ENCODE peak calls at places on chromosomes 1 and 21, in four cellular contexts. L is K562, W is A549, O is GM12878. N is an unnamed sample.

GRCh38 chr1:11281518-11282331 is 8.7 kb downstream of the UBIAD1 start:
- DNase-seq in L (no peak), W (no peak), O (no peak), N (no peak)

GRCh38 chr1:148333875-148334338 is 149.2 kb downstream of the PPIAL4G start:
- DNase-seq in L (peak), O (no peak), W (no peak), N (no peak)

GRCh38 chr1:209607102-209607794 is 23.7 kb downstream of the CAMK1G start:
- DNase-seq in O (peak), L (no peak), W (peak), N (no peak)

GRCh38 chr1:197065549-197065948 is 1.5 kb downstream of the F13B start:
- DNase-seq in O (no peak), W (no peak), L (no peak), N (no peak)

GRCh38 chr21:41446571-41446970 is 20.5 kb downstream of the MX1 start:
- DNase-seq in W (no peak), O (no peak), L (no peak), N (no peak)

GRCh38 chr1:228823200-228823599 is 87.9 kb downstream of the RHOU start:
- DNase-seq in O (no peak), W (no peak), L (no peak), N (no peak)

GRCh38 chr1:222911866-222912265 is 97.0 kb downstream of the DISP1 start:
- DNase-seq in O (no peak), L (no peak), W (no peak), N (no peak)

GRCh38 chr1:201360486-201360885 is 17.0 kb downstream of the TNNT2 start:
- DNase-seq in O (no peak), W (no peak), L (no peak), N (no peak)

GRCh38 chr1:37483785-37484184 is 9.4 kb downstream of the ZC3H12A start:
- DNase-seq in W (no peak), L (no peak), O (no peak), N (no peak)

GRCh38 chr1:37478451-37478871 is 4.1 kb downstream of the ZC3H12A start:
- DNase-seq in O (no peak), W (no peak), L (no peak), N (no peak)

GRCh38 chr1:22816803-22817202 is 106.2 kb downstream of the EPHB2 start:
- DNase-seq in O (no peak), L (no peak), W (no peak), N (no peak)

GRCh38 chr1:75316230-75316629 is 182.0 kb downstream of the LHX8 start:
- DNase-seq in O (no peak), W (no peak), L (no peak), N (no peak)

GRCh38 chr1:232990729-232991128 is 40.3 kb downstream of the NTPCR start:
- DNase-seq in W (no peak), L (no peak), O (no peak), N (no peak)

GRCh38 chr1:233033366-233033765 is 83.0 kb downstream of the NTPCR start:
- DNase-seq in L (no peak), W (no peak), O (no peak), N (no peak)

GRCh38 chr1:201958348-201958747 is 3.0 kb downstream of the TIMM17A start:
- DNase-seq in W (no peak), L (no peak), O (no peak), N (no peak)

GRCh38 chr21:38814126-38815059 is 8.7 kb downstream of the ETS2 start:
- DNase-seq in W (no peak), L (no peak), O (no peak), N (no peak)

GRCh38 chr1:19381261-19381660 is 69.1 kb downstream of the SLC66A1 start:
- DNase-seq in L (no peak), W (no peak), O (no peak), N (no peak)

GRCh38 chr21:33587792-33588484 is 546 bp downstream of the DONSON start:
- DNase-seq in W (peak), O (no peak), L (peak), N (no peak)

GRCh38 chr1:110672753-110673108 is 2.0 kb downstream of the KCNA3 start:
- DNase-seq in L (no peak), W (no peak), O (peak), N (no peak)

GRCh38 chr21:34919406-34919805 is 129.7 kb downstream of the RUNX1 start:
- DNase-seq in L (no peak), O (no peak), W (no peak), N (no peak)

GRCh38 chr1:44636711-44637589 is 37.3 kb downstream of the TMEM53 start:
- DNase-seq in W (no peak), O (no peak), L (no peak), N (no peak)

GRCh38 chr1:161190962-161191521 is 7.8 kb downstream of the ADAMTS4 start:
- DNase-seq in O (no peak), W (no peak), L (no peak), N (no peak)

GRCh38 chr21:37061926-37062591 is 10.8 kb downstream of the PIGP start:
- DNase-seq in W (no peak), L (no peak), O (no peak), N (peak)

GRCh38 chr1:172141351-172142000 is 279.0 kb upstream of the C1orf105 start:
- DNase-seq in O (no peak), W (no peak), L (no peak), N (no peak)

GRCh38 chr1:37323486-37324377 is 150.6 kb upstream of the ZC3H12A start:
- DNase-seq in W (peak), L (peak), O (no peak), N (peak)

GRCh38 chr1:153612755-153613331 is at the start of gene S100A16:
- DNase-seq in W (peak), L (peak), O (no peak), N (no peak)

GRCh38 chr1:53598956-53599355 is 139.8 kb downstream of the DMRTB1 start:
- DNase-seq in W (no peak), L (no peak), O (no peak), N (no peak)

GRCh38 chr1:5974631-5975030 is 17.6 kb downstream of the NPHP4 start:
- DNase-seq in L (no peak), W (no peak), O (no peak), N (no peak)

GRCh38 chr1:203898458-203899244 is 37.3 kb downstream of the SNRPE start:
- DNase-seq in L (no peak), W (no peak), O (no peak), N (no peak)

GRCh38 chr1:60573121-60573520 is 499.6 kb upstream of the C1orf87 start:
- DNase-seq in O (no peak), L (no peak), W (no peak), N (no peak)

GRCh38 chr1:171814692-171815091 is 26.6 kb upstream of the DNM3 start:
- DNase-seq in W (no peak), O (no peak), L (no peak), N (no peak)

GRCh38 chr1:109466440-109467300 is at the start of gene SYPL2:
- DNase-seq in O (no peak), W (no peak), L (peak), N (no peak)

GRCh38 chr1:196214866-196215265 is 393.4 kb downstream of the KCNT2 start:
- DNase-seq in W (no peak), O (no peak), L (no peak), N (no peak)

GRCh38 chr1:215081566-215082531 is 688 bp upstream of the KCNK2 start:
- DNase-seq in O (no peak), L (no peak), W (no peak), N (no peak)

GRCh38 chr1:197776348-197777082 is 1.2 kb upstream of the DENND1B start:
- DNase-seq in O (no peak), L (no peak), W (no peak), N (no peak)

GRCh38 chr1:43238991-43239469 is 30.8 kb upstream of the TMEM125 start:
- DNase-seq in L (no peak), W (no peak), O (no peak), N (no peak)

GRCh38 chr1:156961709-156962108 is 41.3 kb downstream of the LRRC71 start:
- DNase-seq in O (no peak), W (peak), L (no peak), N (no peak)

GRCh38 chr1:53377438-53377841 is 49.6 kb upstream of the LRP8 start:
- DNase-seq in L (no peak), O (no peak), W (no peak), N (no peak)

GRCh38 chr1:5832916-5833895 is 159.0 kb downstream of the NPHP4 start:
- DNase-seq in O (no peak), W (no peak), L (no peak), N (no peak)

DNA sequence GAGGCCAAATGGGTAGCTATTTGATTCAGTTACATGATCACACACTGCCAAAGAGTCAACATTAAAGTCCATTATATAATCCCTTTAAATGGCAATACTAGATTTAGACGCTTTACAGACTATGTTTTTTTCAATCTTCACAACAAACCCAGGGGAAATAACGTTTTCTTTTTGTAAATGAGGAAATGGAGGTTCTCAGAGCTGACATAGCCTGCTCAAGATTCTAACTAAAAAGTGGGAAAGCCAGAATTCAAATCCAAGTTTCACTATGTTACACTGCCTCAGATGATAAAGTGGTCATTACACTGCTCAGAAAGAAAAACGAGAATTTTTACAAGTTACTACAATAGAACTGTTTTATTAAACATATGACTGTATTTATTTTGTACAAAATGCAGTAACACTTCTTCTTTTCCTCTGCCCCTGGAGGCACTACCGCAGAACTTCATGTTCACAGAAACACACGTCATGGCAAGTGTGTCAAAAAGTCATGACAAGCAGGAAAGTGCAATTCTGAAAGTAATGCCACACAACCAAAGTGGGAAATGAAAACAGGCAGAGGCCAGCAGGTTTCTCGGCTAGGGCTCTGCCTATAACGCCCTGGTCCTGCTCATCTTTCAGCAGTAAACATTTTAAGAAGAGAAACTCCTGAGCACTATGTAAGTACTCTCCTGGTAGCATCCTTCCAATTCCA is 19.0 kb downstream of the THEMIS2 start:
- DNase-seq in W (no peak), L (no peak), O (peak), N (no peak)
- TF ChIP-seq EP300 in W (no peak), L (no peak), O (peak), N (no peak)

DNA sequence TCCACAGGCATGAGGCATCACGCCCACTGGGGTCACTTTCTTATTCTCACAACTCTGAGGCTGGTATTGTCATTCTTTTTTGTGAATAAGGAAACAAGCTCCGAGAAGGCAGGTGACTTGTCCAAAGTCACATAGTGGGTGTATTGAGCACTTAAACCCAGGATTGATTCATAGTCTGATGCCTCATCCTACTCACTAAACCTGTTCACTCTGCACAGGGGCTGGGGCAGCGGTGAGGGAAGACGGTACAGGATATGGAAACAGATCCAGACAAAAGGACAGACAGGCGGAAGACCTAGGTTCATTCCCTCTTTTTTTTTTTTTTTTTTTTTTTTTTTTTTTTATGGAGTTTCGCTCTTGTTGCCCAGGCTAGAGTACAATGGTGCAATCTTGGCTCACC is 56.6 kb downstream of the NKAIN1 start:
- DNase-seq in L (no peak), W (no peak), O (no peak), N (no peak)
- TF ChIP-seq CHD4 in L (no peak), W (no peak), O (no peak), N (no peak)

GRCh38 chr1:145995964-145996432 is 381 bp downstream of the TXNIP start:
- DNase-seq in O (no peak), W (no peak), L (peak), N (no peak)
- TF ChIP-seq EP300 in O (no peak), W (no peak), L (no peak), N (no peak)

DNA sequence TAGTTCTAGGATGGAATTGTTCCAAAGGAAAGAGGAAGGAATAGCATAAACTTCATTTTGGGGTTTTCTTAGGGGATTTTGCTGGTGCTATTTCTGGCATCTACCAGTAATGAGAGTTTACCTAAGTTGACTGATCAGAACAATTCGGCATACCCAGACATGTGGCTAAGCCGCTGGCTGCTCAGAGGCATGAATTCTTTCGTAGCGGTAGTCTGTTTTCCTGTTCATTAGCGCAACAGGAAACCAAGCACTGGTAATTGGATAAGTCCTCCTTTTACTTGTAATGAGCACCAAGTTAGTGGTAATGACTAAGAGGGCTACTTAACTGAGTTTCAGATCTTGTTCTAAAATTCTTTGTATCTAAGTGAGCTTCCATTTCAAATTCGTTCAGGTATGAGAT is 38.6 kb downstream of the C21orf91 start:
- DNase-seq in O (peak), L (no peak), W (no peak), N (no peak)
- TF ChIP-seq CHD4 in O (no peak), L (no peak), W (no peak), N (no peak)

GRCh38 chr1:3568815-3569435 is 42.4 kb downstream of the MEGF6 start:
- DNase-seq in W (no peak), O (no peak), L (no peak), N (no peak)

GRCh38 chr1:3570081-3570986 is 41.0 kb downstream of the MEGF6 start:
- DNase-seq in L (no peak), W (no peak), O (no peak), N (no peak)

GRCh38 chr1:3571263-3571662 is 40.0 kb downstream of the MEGF6 start:
- DNase-seq in O (no peak), L (no peak), W (no peak), N (no peak)

GRCh38 chr1:3567405-3567804 is 43.9 kb downstream of the MEGF6 start:
- DNase-seq in O (no peak), L (no peak), W (no peak), N (no peak)

DNA sequence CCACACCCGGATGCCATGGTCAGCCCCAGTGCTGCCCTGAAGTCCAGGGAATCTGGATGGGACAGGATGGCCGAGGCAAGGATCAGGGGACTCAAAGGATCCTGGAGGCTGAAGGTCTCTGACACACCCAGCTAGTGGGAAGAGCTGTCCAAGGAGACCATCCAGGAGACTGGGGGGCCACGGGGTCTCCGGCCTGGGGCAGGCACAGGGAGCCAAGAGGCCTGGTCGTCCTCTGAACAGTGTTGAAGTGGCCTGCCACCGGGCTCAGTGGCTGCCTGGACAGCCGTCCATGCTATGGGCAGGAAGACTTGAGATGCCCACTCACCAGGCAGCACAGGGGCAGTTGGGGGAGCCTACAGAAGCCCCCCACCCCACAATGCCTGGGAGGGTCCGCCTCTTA is 41.9 kb downstream of the MEGF6 start:
- DNase-seq in L (no peak), W (no peak), O (no peak), N (no peak)
- TF ChIP-seq EP300 in L (no peak), W (no peak), O (no peak), N (no peak)

DNA sequence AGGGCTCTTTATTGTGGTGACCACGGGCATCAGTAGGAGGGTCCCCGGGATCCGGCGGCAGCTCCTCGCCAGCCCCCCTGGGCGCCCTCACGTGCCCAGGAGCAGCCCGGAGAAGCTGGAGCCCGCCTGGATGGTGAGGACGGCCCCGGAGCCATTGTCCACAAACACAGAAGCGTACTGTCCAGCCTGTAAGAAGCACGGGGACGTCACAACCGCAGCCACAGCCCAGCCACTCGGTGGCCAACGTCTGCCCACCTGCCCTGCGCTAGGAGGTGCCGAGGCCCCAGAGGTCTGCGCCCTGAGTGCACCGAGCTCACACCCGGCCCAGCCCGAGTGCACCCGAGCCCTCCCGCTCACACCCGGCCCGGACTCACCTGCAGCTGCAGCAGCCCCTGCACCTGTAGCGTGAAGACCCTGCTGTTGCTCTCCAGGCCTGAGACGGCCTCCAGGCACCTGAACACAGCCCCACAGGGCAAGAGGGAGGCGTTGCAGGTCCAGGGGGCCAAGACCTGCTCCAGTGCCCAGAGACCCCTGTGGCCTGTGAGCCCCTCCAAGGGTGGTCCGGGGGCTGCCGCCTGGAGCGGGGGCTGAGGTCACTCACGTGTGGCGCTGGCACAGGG is 4.0 kb downstream of the C1QTNF12 start:
- DNase-seq in W (no peak), L (no peak), O (no peak), N (no peak)
- TF ChIP-seq CHD4 in W (no peak), L (no peak), O (no peak), N (no peak)

DNA sequence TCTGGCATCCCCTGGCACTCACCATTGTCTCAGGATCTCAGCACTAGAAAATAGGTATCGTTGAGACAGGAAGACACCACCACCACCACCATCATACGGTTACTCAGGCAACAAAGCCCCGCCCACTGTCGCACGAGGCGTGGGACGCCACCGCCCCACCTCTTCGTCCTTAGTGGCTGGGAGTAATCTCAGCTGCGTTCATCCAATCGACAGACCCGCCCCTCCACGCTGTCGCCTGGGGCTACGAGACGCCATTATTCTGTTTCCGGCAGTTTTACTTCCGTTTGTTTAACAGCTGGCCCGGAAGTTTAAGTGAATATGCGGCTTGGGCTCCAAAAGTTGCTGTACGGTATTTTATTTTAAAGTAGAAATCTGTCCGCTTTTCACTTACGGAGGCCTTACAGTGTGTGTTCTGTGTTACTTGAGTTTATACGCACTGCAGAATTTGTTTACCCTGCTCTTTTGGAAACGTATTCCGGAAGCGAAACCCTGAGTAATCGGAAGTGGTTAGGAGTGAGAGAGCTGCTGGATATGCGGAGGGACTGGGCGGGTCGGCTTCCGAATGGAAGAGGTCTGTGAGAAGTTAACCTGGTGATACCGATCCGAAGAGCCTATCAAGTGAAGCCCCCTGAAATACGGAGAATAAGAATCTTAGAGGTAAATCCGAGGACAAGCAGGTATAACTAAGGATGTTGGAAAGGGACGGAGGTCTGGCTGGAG is at the start of the genes BLZF1 and NME7:
- DNase-seq in L (peak), W (peak), O (peak), N (peak)
- TF ChIP-seq EP300 in L (peak), W (no peak), O (no peak), N (no peak)

N was measured in HepG2.